ENCODE peak calls at places on chromosomes 7 and 10, in eight cellular contexts. R, W, Y, L, A, T, P and J are unnamed samples.

GRCh38 chr10:24971374-24971773 is 19.0 kb upstream of the PRTFDC1 start:
- DNase-seq in W (no peak), P (no peak), T (no peak), A (no peak), R (no peak), Y (no peak), L (no peak), J (no peak)

GRCh38 chr10:99975942-99976809 is 33.6 kb downstream of the DNMBP start:
- DNase-seq in L (no peak), R (no peak), P (no peak), A (no peak), W (peak), Y (no peak), T (peak), J (peak)

GRCh38 chr10:26773633-26774032 is 76.1 kb downstream of the PDSS1 start:
- DNase-seq in T (no peak), W (peak), R (no peak), L (no peak), Y (no peak), P (no peak), A (no peak), J (no peak)

GRCh38 chr10:32155075-32155516 is 98.9 kb upstream of the KIF5B start:
- DNase-seq in T (peak), P (no peak), R (no peak), L (no peak), Y (no peak), A (no peak), W (peak), J (peak)

GRCh38 chr7:121048195-121048594 is 59.7 kb downstream of the CPED1 start:
- DNase-seq in Y (no peak), A (no peak), L (no peak), P (no peak), W (no peak), R (no peak), T (no peak), J (no peak)

GRCh38 chr10:58756126-58756525 is 243.5 kb downstream of the BICC1 start:
- DNase-seq in W (peak), L (no peak), Y (no peak), R (no peak), T (peak), A (no peak), P (no peak), J (peak)

GRCh38 chr7:82266081-82266480 is 177.5 kb downstream of the CACNA2D1 start:
- DNase-seq in Y (no peak), L (no peak), T (no peak), W (no peak), A (no peak), P (no peak), R (no peak), J (no peak)

GRCh38 chr10:68553138-68553537 is 7.0 kb upstream of the TET1 start:
- DNase-seq in P (no peak), W (no peak), A (no peak), L (no peak), Y (no peak), R (no peak), T (no peak), J (no peak)

GRCh38 chr10:128926693-128927092 is 540.3 kb upstream of the MGMT start:
- DNase-seq in T (no peak), L (no peak), R (no peak), Y (no peak), P (no peak), A (no peak), W (no peak), J (no peak)

GRCh38 chr7:140212100-140212881 is 35.5 kb upstream of the KDM7A start:
- DNase-seq in T (no peak), Y (peak), A (no peak), W (peak), L (no peak), R (peak), P (no peak), J (peak)

GRCh38 chr10:47384148-47384921 is at the start of gene ZNF488:
- DNase-seq in L (peak), T (peak), A (peak), Y (peak), W (peak), R (peak), P (peak), J (peak)

GRCh38 chr7:64959072-64959747 is 31.6 kb downstream of the ZNF117 start:
- DNase-seq in T (no peak), P (no peak), R (no peak), L (no peak), W (no peak), A (no peak), Y (no peak), J (no peak)

GRCh38 chr7:99392046-99392445 is 16.4 kb downstream of the PDAP1 start:
- DNase-seq in R (peak), Y (no peak), A (no peak), L (no peak), W (no peak), P (no peak), T (no peak), J (no peak)

GRCh38 chr10:77516575-77516974 is 121.0 kb downstream of the KCNMA1 start:
- DNase-seq in L (no peak), R (no peak), Y (no peak), P (no peak), A (no peak), T (no peak), W (no peak), J (no peak)

GRCh38 chr10:133131754-133132710 is 28.0 kb upstream of the KNDC1 start:
- DNase-seq in R (peak), P (no peak), W (no peak), L (no peak), T (no peak), Y (peak), A (no peak), J (no peak)

GRCh38 chr10:51804861-51805260 is 105.5 kb upstream of the CSTF2T start:
- DNase-seq in L (no peak), R (no peak), W (peak), A (no peak), Y (no peak), P (no peak), T (peak), J (peak)

GRCh38 chr10:94363251-94363565 is 469 bp upstream of the NOC3L start:
- DNase-seq in Y (no peak), P (no peak), T (no peak), A (no peak), R (no peak), L (no peak), W (no peak), J (no peak)

GRCh38 chr10:14200645-14201534 is 129.8 kb downstream of the FRMD4A start:
- DNase-seq in A (no peak), T (no peak), W (no peak), L (no peak), Y (no peak), R (no peak), P (peak), J (no peak)

GRCh38 chr10:89233033-89233432 is 18.5 kb downstream of the LIPA start:
- DNase-seq in W (no peak), R (no peak), T (no peak), Y (no peak), L (no peak), P (no peak), A (no peak), J (no peak)

GRCh38 chr7:2613113-2613925 is 18.5 kb upstream of the TTYH3 start:
- DNase-seq in R (no peak), L (no peak), W (no peak), Y (no peak), A (no peak), T (no peak), P (no peak), J (no peak)

GRCh38 chr10:96641396-96641795 is 54.6 kb upstream of the TM9SF3 start:
- DNase-seq in P (no peak), Y (no peak), A (no peak), W (no peak), L (peak), T (no peak), R (no peak), J (no peak)

GRCh38 chr10:96642530-96642929 is 55.7 kb upstream of the TM9SF3 start:
- DNase-seq in R (no peak), A (no peak), L (no peak), P (no peak), Y (no peak), T (no peak), W (no peak), J (no peak)

GRCh38 chr10:96643920-96644319 is 57.1 kb upstream of the TM9SF3 start:
- DNase-seq in Y (no peak), P (no peak), T (no peak), W (no peak), L (no peak), A (no peak), R (no peak), J (no peak)

GRCh38 chr10:96641896-96642295 is 55.1 kb upstream of the TM9SF3 start:
- DNase-seq in A (no peak), Y (no peak), T (no peak), R (no peak), L (no peak), P (no peak), W (no peak), J (no peak)

GRCh38 chr10:96642973-96643372 is 56.2 kb upstream of the TM9SF3 start:
- DNase-seq in W (peak), T (peak), A (no peak), Y (peak), P (peak), L (peak), R (peak), J (no peak)
- TF ChIP-seq CTCF in W (peak), T (peak), A (peak), Y (no peak), P (peak), L (peak), R (peak), J (peak)

DNA sequence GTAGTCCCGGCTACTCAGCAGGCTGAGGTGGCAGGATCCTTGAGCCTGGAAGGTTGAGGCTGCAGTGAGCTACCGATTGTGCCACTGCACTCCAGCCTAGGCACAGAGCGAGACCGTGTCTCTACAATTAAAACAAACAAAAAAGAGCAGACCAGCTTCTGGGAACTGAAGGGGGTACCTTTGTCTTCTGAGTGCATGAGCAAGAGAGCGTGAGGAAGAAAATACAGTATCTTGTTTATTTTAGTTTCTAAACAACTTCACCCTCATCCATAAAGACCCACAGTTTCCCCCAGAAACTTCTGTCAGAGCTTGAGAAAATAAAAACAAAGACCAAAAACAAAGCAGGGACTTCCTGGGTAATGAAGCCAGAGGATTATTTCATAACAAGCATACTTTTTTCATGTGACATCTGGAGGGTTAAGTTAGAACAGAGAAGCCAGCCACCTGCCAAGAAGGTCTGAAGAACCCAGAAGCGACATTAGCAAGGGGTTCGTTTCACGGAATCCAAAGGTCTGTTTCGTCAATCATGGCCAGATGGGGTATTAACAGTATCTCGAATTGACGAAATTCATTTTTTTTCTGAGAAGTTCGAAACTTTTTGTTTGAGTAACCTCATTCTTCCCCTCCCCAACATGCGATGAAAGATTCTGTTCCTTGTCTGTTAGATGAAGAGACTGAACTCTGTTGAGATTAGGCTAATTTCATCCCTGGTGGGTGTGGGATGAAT is 10.2 kb upstream of the IL2RA start:
- DNase-seq in T (no peak), R (peak), W (no peak), L (no peak), Y (no peak), A (no peak), P (no peak), J (no peak)
- H3K4me3 ChIP-seq in T (no peak), R (no peak), W (no peak), L (no peak), Y (no peak), A (no peak), P (no peak), J (no peak)

DNA sequence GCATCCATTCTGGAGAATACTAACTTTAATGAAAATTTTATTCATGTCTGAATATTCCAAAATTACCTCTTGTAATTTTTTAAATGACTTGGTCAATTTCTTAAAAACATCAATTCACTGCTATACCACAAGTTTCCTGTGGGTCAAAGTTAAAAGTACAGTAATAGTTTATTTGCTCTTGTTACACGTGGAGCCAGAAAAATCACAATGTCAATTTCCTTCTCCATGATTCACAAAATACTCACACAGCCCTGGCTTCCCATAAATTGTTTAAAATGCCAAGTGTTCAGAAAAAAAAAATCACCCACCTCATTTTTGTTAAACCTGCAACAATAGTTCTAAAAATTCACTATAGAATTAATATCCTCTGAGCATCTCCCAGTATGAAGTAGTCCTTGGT is 139.5 kb upstream of the GRM3 start:
- DNase-seq in L (no peak), W (no peak), A (no peak), P (no peak), T (no peak), Y (no peak), R (no peak), J (no peak)
- TF ChIP-seq CTCF in L (no peak), W (no peak), A (no peak), P (no peak), T (no peak), Y (no peak), R (no peak), J (no peak)

GRCh38 chr10:118991326-118991725 is 38.2 kb upstream of the NANOS1 start:
- DNase-seq in A (no peak), Y (no peak), L (no peak), T (no peak), W (no peak), P (no peak), R (no peak), J (no peak)

GRCh38 chr10:118983263-118983662 is 46.3 kb upstream of the NANOS1 start:
- DNase-seq in P (no peak), W (no peak), T (no peak), R (no peak), L (no peak), Y (peak), A (no peak), J (no peak)

GRCh38 chr10:118990326-118990725 is 39.2 kb upstream of the NANOS1 start:
- DNase-seq in A (no peak), L (no peak), R (no peak), W (no peak), P (no peak), Y (no peak), T (no peak), J (no peak)

GRCh38 chr10:118985576-118985975 is 43.9 kb upstream of the NANOS1 start:
- DNase-seq in L (no peak), Y (no peak), R (no peak), T (no peak), W (no peak), A (no peak), P (no peak), J (no peak)

DNA sequence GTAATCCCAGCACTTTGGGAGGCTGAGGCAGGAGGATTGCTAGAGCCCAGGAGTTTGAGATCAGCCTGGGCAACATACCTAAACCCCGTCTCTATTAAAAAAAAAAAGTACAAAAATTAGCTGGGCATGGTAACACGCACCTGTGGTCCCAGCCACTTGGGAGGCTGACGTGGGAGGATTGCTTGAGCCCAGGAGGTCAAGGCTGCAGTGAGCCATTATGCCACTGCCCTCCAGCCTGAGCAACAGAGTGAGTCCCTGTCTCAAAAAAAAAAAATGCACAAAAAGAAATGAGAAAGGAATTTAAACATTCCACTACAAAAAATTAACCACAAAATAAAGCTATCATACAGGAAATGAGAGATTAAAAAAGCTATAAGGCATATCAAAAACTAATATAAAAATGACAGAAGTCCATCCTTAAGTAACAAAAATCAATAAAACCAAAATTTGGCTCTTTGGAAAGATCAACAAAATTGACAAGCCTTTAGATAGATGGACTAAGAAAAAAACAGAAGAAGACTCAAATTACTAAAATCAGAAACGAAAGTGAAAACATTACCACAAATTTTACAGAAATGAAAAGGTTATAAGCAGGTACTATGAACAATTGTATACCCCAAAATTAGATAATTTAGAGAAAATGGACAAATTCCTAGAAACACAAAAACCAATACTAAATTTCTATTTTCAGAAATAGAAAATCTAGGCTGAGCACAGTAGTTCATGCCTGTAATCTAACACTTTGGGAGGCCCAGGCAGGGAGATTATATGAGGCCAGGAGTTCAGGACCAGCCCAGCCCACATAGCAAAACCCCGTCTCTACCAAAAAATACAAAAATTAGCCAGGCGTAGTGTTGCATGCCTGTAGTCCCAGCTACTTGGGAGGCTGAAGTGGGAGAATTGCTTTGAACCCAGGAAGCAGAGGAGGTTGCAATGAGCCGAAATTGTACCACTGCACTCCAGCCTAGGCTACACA is 42.4 kb upstream of the NANOS1 start:
- DNase-seq in Y (no peak), A (no peak), L (no peak), T (no peak), P (no peak), W (no peak), R (no peak), J (no peak)
- H3K4me3 ChIP-seq in Y (no peak), A (no peak), L (no peak), T (no peak), P (no peak), W (no peak), R (no peak), J (no peak)

GRCh38 chr7:916291-916941 is 38.1 kb downstream of the ADAP1 start:
- DNase-seq in P (no peak), L (no peak), W (no peak), A (no peak), R (peak), T (no peak), Y (no peak), J (no peak)

GRCh38 chr7:919114-919442 is 35.4 kb downstream of the ADAP1 start:
- DNase-seq in R (peak), Y (no peak), P (peak), L (no peak), A (no peak), T (no peak), W (no peak), J (no peak)

GRCh38 chr7:918441-919113 is 35.9 kb downstream of the ADAP1 start:
- DNase-seq in A (no peak), L (no peak), T (no peak), R (peak), Y (no peak), P (peak), W (no peak), J (no peak)

GRCh38 chr7:917255-918117 is 37.0 kb downstream of the ADAP1 start:
- DNase-seq in R (peak), A (no peak), T (no peak), W (no peak), P (no peak), L (no peak), Y (no peak), J (no peak)

GRCh38 chr7:918118-918425 is 36.4 kb downstream of the ADAP1 start:
- DNase-seq in W (no peak), L (no peak), R (no peak), P (no peak), A (no peak), T (no peak), Y (no peak), J (no peak)
- TF ChIP-seq CTCF in W (no peak), L (no peak), R (no peak), P (no peak), A (no peak), T (no peak), Y (no peak), J (no peak)

GRCh38 chr10:16965242-16965620 is 148.0 kb upstream of the RSU1 start:
- DNase-seq in L (no peak), W (no peak), A (no peak), R (no peak), P (no peak), T (no peak), Y (no peak), J (no peak)
- H3K4me3 ChIP-seq in L (no peak), W (no peak), A (no peak), R (no peak), P (no peak), T (no peak), Y (no peak), J (no peak)

DNA sequence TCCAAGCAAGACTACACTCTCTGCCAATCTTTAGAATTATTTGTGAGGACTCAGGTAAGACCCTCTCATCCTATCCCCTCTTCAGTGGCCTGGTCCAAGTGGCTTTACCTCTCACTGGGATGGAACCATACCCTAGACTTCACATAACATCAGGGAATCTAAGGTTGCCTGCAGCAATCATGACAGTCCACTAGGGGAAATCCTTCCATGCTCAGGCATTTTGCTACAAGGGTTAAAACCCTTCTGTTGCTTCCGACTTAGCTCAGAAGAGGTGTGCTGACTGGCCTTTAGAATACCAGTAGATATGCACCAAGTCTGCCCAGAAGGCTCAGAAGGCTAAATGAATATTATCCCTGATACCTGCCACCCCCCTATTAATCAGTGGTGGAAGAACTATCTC is 24.9 kb upstream of the NPS start:
- DNase-seq in P (no peak), R (no peak), Y (no peak), T (no peak), A (peak), W (no peak), L (no peak), J (no peak)
- TF ChIP-seq CTCF in P (no peak), R (no peak), Y (no peak), T (peak), A (no peak), W (no peak), L (no peak), J (no peak)

GRCh38 chr10:98242823-98243222 is 25.2 kb downstream of the LOXL4 start:
- DNase-seq in P (no peak), T (peak), R (no peak), L (peak), A (no peak), Y (no peak), W (peak), J (peak)
- H3K4me3 ChIP-seq in P (no peak), T (no peak), R (no peak), L (no peak), A (no peak), Y (no peak), W (no peak), J (no peak)